ENCODE peak calls at places on chromosomes 11 and 22, in four cellular contexts. One of them, this sample, is unnamed.

GRCh38 chr11:64713031-64713780 is 9.8 kb downstream of the NRXN2 start:
- DNase-seq in A549: peak; percentile 48
- DNase-seq in WTC11: peak; percentile 39
- DNase-seq in HepG2: no peak
- DNase-seq in this sample: peak; percentile 33

GRCh38 chr11:35584321-35584720 is 33.9 kb upstream of the FJX1 start:
- DNase-seq in A549: no peak
- DNase-seq in WTC11: no peak
- DNase-seq in HepG2: no peak
- DNase-seq in this sample: no peak

GRCh38 chr22:22598144-22598543 is 39.1 kb upstream of the PRAME start:
- DNase-seq in A549: no peak
- DNase-seq in WTC11: no peak
- DNase-seq in HepG2: no peak
- DNase-seq in this sample: no peak

GRCh38 chr22:23909258-23909898 is 15.2 kb downstream of the MIF start:
- DNase-seq in A549: no peak
- DNase-seq in WTC11: no peak
- DNase-seq in HepG2: no peak
- DNase-seq in this sample: no peak

GRCh38 chr11:72871089-72871488 is 56.9 kb downstream of the ATG16L2 start:
- DNase-seq in A549: no peak
- DNase-seq in WTC11: no peak
- DNase-seq in HepG2: no peak
- DNase-seq in this sample: no peak

GRCh38 chr11:104581246-104581980 is 316.8 kb downstream of the CASP12 start:
- DNase-seq in A549: no peak
- DNase-seq in WTC11: no peak
- DNase-seq in HepG2: no peak
- DNase-seq in this sample: no peak

GRCh38 chr22:32849501-32849900 is 48.0 kb downstream of the TIMP3 start:
- DNase-seq in A549: no peak
- DNase-seq in WTC11: no peak
- DNase-seq in HepG2: no peak
- DNase-seq in this sample: no peak

GRCh38 chr11:59221438-59221837 is 8.7 kb upstream of the MPEG1 start:
- DNase-seq in A549: peak; percentile 4
- DNase-seq in WTC11: no peak
- DNase-seq in HepG2: no peak
- DNase-seq in this sample: no peak

GRCh38 chr11:128187829-128188228 is 399.5 kb downstream of the ETS1 start:
- DNase-seq in A549: no peak
- DNase-seq in WTC11: no peak
- DNase-seq in HepG2: no peak
- DNase-seq in this sample: no peak

GRCh38 chr22:28426346-28427132 is 253.1 kb downstream of the TTC28 start:
- DNase-seq in A549: no peak
- DNase-seq in WTC11: no peak
- DNase-seq in HepG2: peak; percentile 15
- DNase-seq in this sample: no peak

GRCh38 chr11:75717608-75718403 is at the start of gene MOGAT2:
- DNase-seq in A549: no peak
- DNase-seq in WTC11: no peak
- DNase-seq in HepG2: no peak
- DNase-seq in this sample: no peak

GRCh38 chr22:26199665-26200064 is 30.4 kb downstream of the SEZ6L start:
- DNase-seq in A549: no peak
- DNase-seq in WTC11: no peak
- DNase-seq in HepG2: no peak
- DNase-seq in this sample: no peak

GRCh38 chr22:40904101-40904500 is 42.2 kb upstream of the DNAJB7 start:
- DNase-seq in A549: no peak
- DNase-seq in WTC11: no peak
- DNase-seq in HepG2: no peak
- DNase-seq in this sample: no peak

GRCh38 chr11:44572884-44573283 is 7.4 kb downstream of the CD82 start:
- DNase-seq in A549: no peak
- DNase-seq in WTC11: peak; percentile 66
- DNase-seq in HepG2: no peak
- DNase-seq in this sample: no peak

GRCh38 chr22:46942816-46943783 is 180.7 kb downstream of the TBC1D22A start:
- DNase-seq in A549: no peak
- DNase-seq in WTC11: no peak
- DNase-seq in HepG2: no peak
- DNase-seq in this sample: no peak
- TF ChIP-seq HMGXB4 in A549: no peak
- TF ChIP-seq HMGXB4 in WTC11: no peak
- TF ChIP-seq HMGXB4 in HepG2: no peak
- TF ChIP-seq HMGXB4 in this sample: no peak

GRCh38 chr11:106815209-106815608 is 203.1 kb downstream of the GUCY1A2 start:
- DNase-seq in A549: no peak
- DNase-seq in WTC11: no peak
- DNase-seq in HepG2: no peak
- DNase-seq in this sample: no peak

GRCh38 chr11:106818416-106818815 is 199.9 kb downstream of the GUCY1A2 start:
- DNase-seq in A549: no peak
- DNase-seq in WTC11: no peak
- DNase-seq in HepG2: no peak
- DNase-seq in this sample: no peak

DNA sequence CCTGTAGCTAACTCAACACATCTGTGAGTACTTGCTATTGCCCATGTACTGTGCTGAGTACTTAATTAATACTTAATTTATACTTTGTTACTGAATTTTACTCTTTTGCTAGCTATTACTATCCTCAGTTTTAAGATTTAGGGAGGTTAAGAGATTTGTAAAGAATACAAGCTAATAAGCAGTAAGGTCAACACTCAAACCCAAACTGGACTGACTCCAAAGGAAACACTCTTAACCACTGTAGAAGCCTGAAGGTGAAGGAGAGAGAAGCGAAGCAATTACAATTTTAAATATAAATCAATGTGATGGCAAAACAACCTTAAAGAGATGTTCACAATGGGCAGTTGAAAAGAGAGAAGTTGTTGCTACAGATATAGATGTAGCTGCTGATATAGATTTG is 204.5 kb downstream of the GUCY1A2 start:
- DNase-seq in A549: no peak
- DNase-seq in WTC11: no peak
- DNase-seq in HepG2: no peak
- DNase-seq in this sample: no peak
- TF ChIP-seq HMGXB4 in A549: no peak
- TF ChIP-seq HMGXB4 in WTC11: no peak
- TF ChIP-seq HMGXB4 in HepG2: no peak
- TF ChIP-seq HMGXB4 in this sample: no peak

GRCh38 chr11:134668796-134669195 is 256.8 kb upstream of the B3GAT1 start:
- DNase-seq in A549: no peak
- DNase-seq in WTC11: no peak
- DNase-seq in HepG2: no peak
- DNase-seq in this sample: no peak

GRCh38 chr11:134666273-134667174 is 254.5 kb upstream of the B3GAT1 start:
- DNase-seq in A549: no peak
- DNase-seq in WTC11: no peak
- DNase-seq in HepG2: no peak
- DNase-seq in this sample: no peak

GRCh38 chr11:134667175-134667500 is 255.1 kb upstream of the B3GAT1 start:
- DNase-seq in A549: no peak
- DNase-seq in WTC11: no peak
- DNase-seq in HepG2: no peak
- DNase-seq in this sample: no peak

GRCh38 chr11:134667505-134667904 is 255.5 kb upstream of the B3GAT1 start:
- DNase-seq in A549: no peak
- DNase-seq in WTC11: no peak
- DNase-seq in HepG2: no peak
- DNase-seq in this sample: no peak

DNA sequence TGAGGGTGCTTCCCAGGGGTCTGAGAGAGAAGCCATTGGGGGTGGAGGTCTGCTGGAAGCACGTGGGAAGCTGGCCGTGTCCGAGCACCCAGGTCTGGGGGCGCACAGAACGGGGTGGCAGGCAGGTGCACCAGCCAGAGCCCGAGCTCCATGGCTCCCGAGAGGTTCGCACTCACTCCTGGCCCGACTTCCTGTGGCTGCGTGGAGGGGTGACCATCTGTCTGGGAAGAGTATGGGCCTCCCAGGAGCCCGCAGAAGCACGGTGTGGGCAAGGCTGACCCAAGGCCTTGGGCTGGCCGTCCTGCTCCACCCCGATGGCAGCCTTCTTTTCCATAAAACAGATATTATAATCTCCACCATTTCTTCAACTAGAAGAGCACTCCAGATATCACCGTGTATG is 256.0 kb upstream of the B3GAT1 start:
- DNase-seq in A549: no peak
- DNase-seq in WTC11: no peak
- DNase-seq in HepG2: no peak
- DNase-seq in this sample: no peak
- TF ChIP-seq HMGXB4 in A549: no peak
- TF ChIP-seq HMGXB4 in WTC11: no peak
- TF ChIP-seq HMGXB4 in HepG2: no peak
- TF ChIP-seq HMGXB4 in this sample: no peak

GRCh38 chr11:2451336-2451735 is 6.5 kb downstream of the KCNQ1 start:
- DNase-seq in A549: no peak
- DNase-seq in WTC11: peak; percentile 7
- DNase-seq in HepG2: no peak
- DNase-seq in this sample: no peak

GRCh38 chr11:2447951-2448650 is 3.3 kb downstream of the KCNQ1 start:
- DNase-seq in A549: no peak
- DNase-seq in WTC11: no peak
- DNase-seq in HepG2: no peak
- DNase-seq in this sample: no peak

GRCh38 chr11:2450321-2451041 is 5.7 kb downstream of the KCNQ1 start:
- DNase-seq in A549: no peak
- DNase-seq in WTC11: no peak
- DNase-seq in HepG2: no peak
- DNase-seq in this sample: no peak

GRCh38 chr11:2448661-2449547 is 4.1 kb downstream of the KCNQ1 start:
- DNase-seq in A549: no peak
- DNase-seq in WTC11: no peak
- DNase-seq in HepG2: no peak
- DNase-seq in this sample: no peak

DNA sequence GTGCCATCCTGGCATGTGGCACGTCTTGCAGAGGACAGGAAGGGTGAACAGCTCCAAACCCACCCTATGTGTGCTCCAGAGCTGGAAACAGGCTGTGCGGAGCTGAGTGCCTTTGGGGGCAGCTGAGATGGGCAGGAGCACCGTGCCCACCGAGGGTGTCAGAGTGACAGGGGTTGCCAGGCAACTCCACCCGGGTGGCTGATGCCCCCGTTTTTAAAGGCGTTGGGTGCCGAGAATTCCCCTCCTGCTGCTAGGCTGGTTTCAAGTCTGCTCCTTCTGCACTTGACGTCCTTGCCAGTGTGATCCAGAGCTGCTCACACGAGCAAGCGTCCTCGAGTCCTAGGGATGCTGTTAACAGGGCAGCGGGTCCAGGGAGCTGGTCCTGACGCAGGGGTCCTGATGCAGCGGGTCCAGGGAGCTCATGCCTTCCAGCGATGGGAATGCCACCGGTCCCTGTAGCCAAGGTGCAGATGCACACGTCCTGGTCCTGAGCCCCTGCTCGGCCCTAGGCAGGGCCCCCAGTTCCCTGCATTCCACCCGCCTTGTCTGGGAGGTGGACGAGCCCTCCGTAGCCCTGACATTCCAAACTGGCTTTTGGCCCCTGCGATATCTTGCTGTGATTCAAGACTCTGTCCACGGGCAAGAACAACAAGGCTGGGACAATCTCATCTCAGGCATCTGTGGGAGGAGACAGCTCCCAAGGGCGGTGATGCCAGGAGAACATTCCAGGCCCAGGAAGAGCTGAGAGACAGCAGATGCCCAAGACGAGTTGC is 4.9 kb downstream of the KCNQ1 start:
- DNase-seq in A549: no peak
- DNase-seq in WTC11: no peak
- DNase-seq in HepG2: no peak
- DNase-seq in this sample: no peak
- TF ChIP-seq HMGXB4 in A549: no peak
- TF ChIP-seq HMGXB4 in WTC11: no peak
- TF ChIP-seq HMGXB4 in HepG2: no peak
- TF ChIP-seq HMGXB4 in this sample: no peak

GRCh38 chr22:20523118-20523983 is 15.9 kb downstream of the MED15 start:
- DNase-seq in A549: no peak
- DNase-seq in WTC11: no peak
- DNase-seq in HepG2: no peak
- DNase-seq in this sample: peak; percentile 76
- TF ChIP-seq HMGXB4 in A549: no peak
- TF ChIP-seq HMGXB4 in WTC11: no peak
- TF ChIP-seq HMGXB4 in HepG2: no peak
- TF ChIP-seq HMGXB4 in this sample: peak; percentile 61

DNA sequence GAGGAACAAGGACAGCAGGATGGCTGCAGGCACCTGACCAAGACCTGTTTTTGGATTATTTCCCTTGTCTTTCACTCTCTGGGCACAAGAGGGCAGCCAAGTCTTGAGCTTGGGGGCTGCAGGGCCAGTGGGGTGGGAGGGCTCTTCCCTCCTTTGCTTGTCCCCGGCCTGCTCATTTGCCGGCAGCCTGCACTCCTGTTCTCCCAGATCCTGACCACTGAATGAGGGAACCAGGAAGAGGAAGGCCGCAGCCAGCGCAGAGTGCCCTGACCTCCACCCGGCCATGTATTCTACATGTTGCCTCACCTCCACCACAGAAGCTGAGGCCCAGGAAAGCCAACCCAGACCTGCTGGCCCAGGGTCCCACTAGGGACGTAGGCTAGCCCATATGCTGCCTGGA is 15.5 kb upstream of the NNMT start:
- DNase-seq in A549: peak; percentile 89
- DNase-seq in WTC11: peak; percentile 77
- DNase-seq in HepG2: peak; percentile 46
- DNase-seq in this sample: peak; percentile 80
- TF ChIP-seq HMGXB4 in A549: no peak
- TF ChIP-seq HMGXB4 in WTC11: no peak
- TF ChIP-seq HMGXB4 in HepG2: no peak
- TF ChIP-seq HMGXB4 in this sample: no peak

GRCh38 chr22:39610246-39610645 is 39.7 kb downstream of the CACNA1I start:
- DNase-seq in A549: no peak
- DNase-seq in WTC11: no peak
- DNase-seq in HepG2: no peak
- DNase-seq in this sample: no peak

GRCh38 chr22:39612811-39613548 is 42.4 kb downstream of the CACNA1I start:
- DNase-seq in A549: no peak
- DNase-seq in WTC11: no peak
- DNase-seq in HepG2: no peak
- DNase-seq in this sample: no peak

GRCh38 chr22:39611360-39611759 is 40.8 kb downstream of the CACNA1I start:
- DNase-seq in A549: no peak
- DNase-seq in WTC11: no peak
- DNase-seq in HepG2: no peak
- DNase-seq in this sample: no peak

GRCh38 chr22:39613549-39613921 is 43.0 kb downstream of the CACNA1I start:
- DNase-seq in A549: no peak
- DNase-seq in WTC11: no peak
- DNase-seq in HepG2: no peak
- DNase-seq in this sample: no peak

DNA sequence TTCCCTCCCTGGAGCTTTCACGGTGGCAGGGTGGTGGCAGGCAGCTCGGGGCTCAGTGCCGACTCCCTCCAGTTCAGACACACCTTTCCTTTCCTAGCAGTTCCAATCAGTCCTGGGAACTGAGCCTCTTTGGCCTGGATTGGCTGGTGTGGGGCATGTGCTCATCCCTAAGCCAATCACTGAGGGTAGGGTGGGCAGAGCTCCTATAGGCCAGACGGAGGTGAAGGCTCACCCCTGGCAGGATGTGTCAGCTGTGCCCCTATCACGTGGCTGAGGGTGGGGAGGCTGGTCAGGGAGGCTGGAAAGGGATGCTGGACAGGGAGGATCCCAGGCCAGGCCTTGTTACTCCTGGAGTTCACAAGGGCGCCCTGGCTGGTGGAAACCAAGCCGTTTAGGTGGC is 40.2 kb downstream of the CACNA1I start:
- DNase-seq in A549: no peak
- DNase-seq in WTC11: no peak
- DNase-seq in HepG2: no peak
- DNase-seq in this sample: no peak
- TF ChIP-seq HMGXB4 in A549: no peak
- TF ChIP-seq HMGXB4 in WTC11: no peak
- TF ChIP-seq HMGXB4 in HepG2: no peak
- TF ChIP-seq HMGXB4 in this sample: no peak

This sample was measured in K562.